ENCODE peak calls at places on chromosome 1, in four cellular contexts. X, Z, N and C are unnamed samples.

GRCh38 chr1:182766881-182767645 is 22.5 kb upstream of the NPL start:
- DNase-seq in X (no peak), Z (no peak), N (no peak), C (no peak)

GRCh38 chr1:32733573-32734321 is 31.2 kb upstream of the SYNC start:
- DNase-seq in X (no peak), Z (no peak), N (no peak), C (no peak)

GRCh38 chr1:171715813-171716251 is 26.0 kb downstream of the VAMP4 start:
- DNase-seq in X (no peak), Z (no peak), N (peak; percentile 82), C (no peak)

GRCh38 chr1:1156140-1157032 is 17.3 kb upstream of the TTLL10 start:
- DNase-seq in X (no peak), Z (no peak), N (no peak), C (no peak)

GRCh38 chr1:199313444-199313843 is 674.6 kb downstream of the PTPRC start:
- DNase-seq in X (no peak), Z (no peak), N (no peak), C (no peak)

GRCh38 chr1:93680121-93681094 is 1.2 kb downstream of the BCAR3 start:
- DNase-seq in X (peak; percentile 82), Z (peak; percentile 16), N (peak; percentile 82), C (no peak)

GRCh38 chr1:228101994-228102790 is 933 bp downstream of the C1orf35 start:
- DNase-seq in X (peak; percentile 53), Z (peak; percentile 38), N (peak; percentile 65), C (peak; percentile 64)

GRCh38 chr1:201982923-201983805 is 716 bp downstream of the RNPEP start:
- DNase-seq in X (peak; percentile 74), Z (peak; percentile 47), N (peak; percentile 73), C (peak; percentile 50)

GRCh38 chr1:168129933-168130332 is 6.8 kb downstream of the GPR161 start:
- DNase-seq in X (no peak), Z (no peak), N (no peak), C (no peak)

GRCh38 chr1:33456302-33456886 is 16.1 kb upstream of the ZSCAN20 start:
- DNase-seq in X (no peak), Z (no peak), N (no peak), C (no peak)

GRCh38 chr1:205343431-205344009 is 13.2 kb downstream of the KLHDC8A start:
- DNase-seq in X (no peak), Z (no peak), N (no peak), C (no peak)

GRCh38 chr1:29236993-29237905 is 927 bp downstream of the PTPRU start:
- DNase-seq in X (peak; percentile 44), Z (no peak), N (peak; percentile 31), C (peak; percentile 6)

GRCh38 chr1:208466054-208466590 is 221.9 kb upstream of the PLXNA2 start:
- DNase-seq in X (no peak), Z (no peak), N (no peak), C (no peak)

GRCh38 chr1:51237714-51238403 is 1.8 kb downstream of the RNF11 start:
- DNase-seq in X (no peak), Z (no peak), N (peak; percentile 52), C (no peak)

GRCh38 chr1:77975386-77975785 is 3.5 kb downstream of the FUBP1 start:
- DNase-seq in X (no peak), Z (no peak), N (peak; percentile 52), C (no peak)

GRCh38 chr1:56132520-56132919 is 446.8 kb downstream of the PLPP3 start:
- DNase-seq in X (no peak), Z (no peak), N (no peak), C (no peak)

GRCh38 chr1:208500379-208500778 is 256.2 kb upstream of the PLXNA2 start:
- DNase-seq in X (no peak), Z (no peak), N (no peak), C (no peak)

GRCh38 chr1:176073524-176074157 is 133.4 kb downstream of the COP1 start:
- DNase-seq in X (no peak), Z (no peak), N (peak; percentile 71), C (peak; percentile 29)

GRCh38 chr1:84888753-84889152 is 4.3 kb downstream of the LPAR3 start:
- DNase-seq in X (no peak), Z (no peak), N (peak; percentile 69), C (no peak)

GRCh38 chr1:16921391-16922185 is at the start of gene CROCC:
- DNase-seq in X (no peak), Z (peak; percentile 34), N (no peak), C (no peak)

GRCh38 chr1:16920951-16921350 is 780 bp upstream of the CROCC start:
- DNase-seq in X (no peak), Z (no peak), N (no peak), C (no peak)

GRCh38 chr1:16924216-16924918 is 2.6 kb downstream of the CROCC start:
- DNase-seq in X (no peak), Z (no peak), N (no peak), C (no peak)

GRCh38 chr1:16922885-16923431 is 1.2 kb downstream of the CROCC start:
- DNase-seq in X (no peak), Z (no peak), N (no peak), C (no peak)

DNA sequence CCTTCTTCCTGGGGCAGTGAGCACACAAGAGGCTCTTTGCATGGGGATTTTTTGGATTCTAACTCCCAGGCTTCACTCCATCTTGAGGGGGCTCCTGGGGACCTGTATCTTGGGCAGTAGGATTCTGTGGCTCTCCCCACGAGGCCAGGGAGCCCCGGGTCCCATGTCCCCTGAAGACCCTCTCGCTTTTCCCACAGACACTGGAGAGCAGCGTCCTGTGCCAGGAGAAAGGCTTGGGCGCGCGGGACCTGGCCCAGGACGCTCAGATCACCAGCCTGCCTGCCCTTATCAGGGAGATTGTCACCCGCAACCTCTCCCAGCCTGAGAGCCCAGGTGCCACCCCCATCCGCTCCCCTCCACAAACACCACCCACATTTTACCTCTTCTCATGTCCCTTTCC is 735 bp downstream of the CROCC start:
- DNase-seq in X (no peak), Z (no peak), N (no peak), C (no peak)
- H3K4me3 ChIP-seq in X (no peak overlapping the region), Z (no peak overlapping the region), N (no peak overlapping the region), C (no peak overlapping the region)

GRCh38 chr1:234140388-234140787 is 232.9 kb upstream of the COA6 start:
- DNase-seq in X (no peak), Z (no peak), N (no peak), C (no peak)

GRCh38 chr1:234143681-234144080 is 229.6 kb upstream of the COA6 start:
- DNase-seq in X (no peak), Z (no peak), N (no peak), C (no peak)

GRCh38 chr1:234141006-234141405 is 232.2 kb upstream of the COA6 start:
- DNase-seq in X (no peak), Z (no peak), N (peak; percentile 22), C (no peak)

GRCh38 chr1:234136073-234136472 is 231.6 kb downstream of the SLC35F3 start:
- DNase-seq in X (no peak), Z (no peak), N (no peak), C (no peak)

DNA sequence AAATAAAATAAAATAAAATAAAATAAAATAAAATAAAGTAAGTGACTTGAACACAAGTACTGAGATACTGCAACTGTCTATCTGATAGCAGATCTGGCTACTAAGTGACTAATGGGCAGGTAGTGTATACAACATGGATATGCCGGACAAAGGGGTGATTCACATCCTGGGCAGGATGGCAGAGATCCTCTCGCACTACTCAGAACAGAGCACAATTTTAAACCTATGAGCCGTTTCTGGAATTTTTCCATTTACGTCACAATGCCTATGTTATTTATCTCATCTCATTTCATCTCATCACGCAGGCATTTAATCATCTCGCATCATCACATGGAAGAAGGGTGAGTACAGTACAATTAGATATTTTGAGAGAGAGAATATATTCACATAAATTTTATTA is 233.3 kb upstream of the COA6 start:
- DNase-seq in X (no peak), Z (no peak), N (peak; percentile 99), C (no peak)
- H3K4me1 ChIP-seq in X (no peaks in the 10 kb centered on the region), Z (no peaks in the 10 kb centered on the region), N (peaks cover 18% of the 10 kb centered on the region), C (no peaks in the 10 kb centered on the region)

GRCh38 chr1:112826217-112826944 is 111.2 kb upstream of the PPM1J start:
- DNase-seq in X (no peak), Z (no peak), N (no peak), C (no peak)
- H3K27me3 ChIP-seq in X (no peaks in the 10 kb centered on the region), Z (no peaks in the 10 kb centered on the region), N (no peaks in the 10 kb centered on the region), C (no peaks in the 10 kb centered on the region)

DNA sequence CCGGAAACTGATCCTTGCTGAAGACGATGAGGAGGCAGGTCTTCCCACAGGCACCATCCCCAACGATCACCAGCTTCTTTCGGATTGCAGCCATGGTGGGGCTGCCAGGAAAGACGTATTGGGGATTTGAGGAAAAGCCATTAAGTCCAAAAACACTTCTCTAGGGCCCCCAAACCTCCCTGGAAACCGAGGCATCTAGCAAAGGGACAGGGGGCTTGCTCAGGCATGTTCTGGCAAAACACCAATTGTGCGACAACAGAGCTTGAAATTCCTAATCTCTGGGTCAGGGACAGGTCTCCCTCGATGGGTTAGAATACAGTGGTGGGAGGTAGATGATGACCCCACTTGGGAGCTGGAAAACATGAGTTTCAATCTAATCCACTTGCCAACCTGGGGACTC is 3.2 kb downstream of the RHOC start:
- DNase-seq in X (no peak), Z (no peak), N (no peak), C (no peak)
- H3K4me3 ChIP-seq in X (no peak overlapping the region), Z (no peak overlapping the region), N (peak overlapping the region; percentile 97), C (no peak overlapping the region)

GRCh38 chr1:225818229-225818628 is 8.3 kb downstream of the EPHX1 start:
- DNase-seq in X (no peak), Z (no peak), N (no peak), C (no peak)

GRCh38 chr1:225814381-225814780 is 4.5 kb downstream of the EPHX1 start:
- DNase-seq in X (no peak), Z (no peak), N (no peak), C (no peak)

GRCh38 chr1:225815526-225816178 is 5.7 kb downstream of the EPHX1 start:
- DNase-seq in X (no peak), Z (no peak), N (no peak), C (no peak)

GRCh38 chr1:225817611-225818061 is 7.7 kb downstream of the EPHX1 start:
- DNase-seq in X (peak; percentile 93), Z (no peak), N (peak; percentile 99), C (no peak)

DNA sequence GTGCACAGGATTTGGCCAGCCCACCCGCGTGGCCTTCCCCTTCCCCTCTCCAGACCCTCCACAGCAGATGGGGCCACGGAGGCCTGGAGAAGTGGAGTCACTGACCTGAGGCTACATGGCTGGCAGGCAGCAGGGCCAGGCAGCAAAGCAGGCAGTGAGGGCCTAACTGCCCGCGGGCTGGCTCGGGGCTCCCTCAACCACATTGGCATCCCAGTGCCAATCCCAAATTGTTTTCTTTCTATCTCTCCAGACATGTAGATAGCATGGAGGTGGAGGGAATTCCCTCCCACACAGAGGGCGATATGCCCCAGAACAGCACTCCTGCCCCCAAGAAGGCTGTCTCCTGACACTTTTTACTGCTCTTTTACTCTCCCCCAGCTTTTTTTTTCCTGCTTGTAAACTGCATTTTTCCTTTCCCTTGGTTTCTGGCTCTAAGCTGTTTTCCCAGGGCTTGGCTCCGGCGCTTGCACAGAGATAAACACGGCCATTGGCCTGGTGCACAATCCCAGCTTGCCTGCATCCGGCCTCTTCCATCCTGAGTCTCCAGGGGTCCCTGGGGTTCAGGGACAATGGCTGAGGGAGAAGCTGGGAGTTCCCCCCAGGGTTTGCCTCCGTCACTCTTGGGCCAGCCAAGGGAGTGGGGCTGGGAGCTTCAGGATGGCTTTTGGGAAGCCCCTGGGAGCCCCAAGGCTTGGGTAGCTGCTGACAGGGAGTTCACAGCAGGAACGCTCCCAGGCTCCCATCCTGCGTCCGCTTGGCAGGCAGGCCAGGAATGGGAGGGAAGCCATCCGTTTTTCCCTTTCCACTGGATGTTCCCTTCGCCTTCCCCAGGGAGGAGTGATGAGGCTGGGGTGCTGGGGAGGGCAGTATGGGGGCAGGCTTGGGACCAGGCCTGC is 7.0 kb downstream of the EPHX1 start:
- DNase-seq in X (peak; percentile 42), Z (no peak), N (no peak), C (no peak)
- H3K4me1 ChIP-seq in X (peaks cover 86% of the 10 kb centered on the region), Z (no peaks in the 10 kb centered on the region), N (peaks cover 40% of the 10 kb centered on the region), C (no peaks in the 10 kb centered on the region)

GRCh38 chr1:46472503-46473181 is 17.0 kb upstream of the DMBX1 start:
- DNase-seq in X (no peak), Z (no peak), N (no peak), C (no peak)
- H3K27me3 ChIP-seq in X (no peaks in the 10 kb centered on the region), Z (no peaks in the 10 kb centered on the region), N (no peaks in the 10 kb centered on the region), C (peaks cover 12% of the 10 kb centered on the region)